ENCODE peak calls at places on chromosomes 16 and 17, in six cellular contexts. One of them, this sample, is unnamed.

GRCh38 chr17:10136258-10136981 is 62.0 kb downstream of the GAS7 start:
- DNase-seq in neural progenitor cell: no peak
- DNase-seq in fibroblast of lung: no peak
- DNase-seq in AG04450: no peak
- DNase-seq in iPS DF 6.9: no peak
- DNase-seq in H9: no peak
- DNase-seq in this sample: no peak

GRCh38 chr16:15849209-15849981 is 7.4 kb downstream of the MYH11 start:
- DNase-seq in iPS DF 6.9: no peak
- DNase-seq in AG04450: no peak
- DNase-seq in neural progenitor cell: no peak
- DNase-seq in H9: no peak
- DNase-seq in fibroblast of lung: no peak
- DNase-seq in this sample: no peak

GRCh38 chr16:69932691-69933392 is 18.3 kb upstream of the CLEC18A start:
- DNase-seq in AG04450: no peak
- DNase-seq in H9: no peak
- DNase-seq in neural progenitor cell: no peak
- DNase-seq in fibroblast of lung: no peak
- DNase-seq in iPS DF 6.9: no peak
- DNase-seq in this sample: no peak

GRCh38 chr16:73065617-73066313 is 17.8 kb upstream of the ZFHX3 start:
- DNase-seq in iPS DF 6.9: no peak
- DNase-seq in H9: peak
- DNase-seq in neural progenitor cell: peak
- DNase-seq in AG04450: no peak
- DNase-seq in fibroblast of lung: peak
- DNase-seq in this sample: no peak

GRCh38 chr17:75589919-75590303 is 2.3 kb downstream of the MYO15B start:
- DNase-seq in H9: peak
- DNase-seq in fibroblast of lung: no peak
- DNase-seq in iPS DF 6.9: no peak
- DNase-seq in AG04450: no peak
- DNase-seq in neural progenitor cell: no peak
- DNase-seq in this sample: no peak

GRCh38 chr17:4711671-4712111 is 1.3 kb downstream of the ARRB2 start:
- DNase-seq in AG04450: no peak
- DNase-seq in H9: no peak
- DNase-seq in iPS DF 6.9: no peak
- DNase-seq in fibroblast of lung: no peak
- DNase-seq in neural progenitor cell: no peak
- DNase-seq in this sample: no peak

GRCh38 chr16:78994135-78994534 is 606.4 kb downstream of the MAF start:
- DNase-seq in fibroblast of lung: no peak
- DNase-seq in iPS DF 6.9: no peak
- DNase-seq in H9: no peak
- DNase-seq in AG04450: no peak
- DNase-seq in neural progenitor cell: no peak
- DNase-seq in this sample: no peak

GRCh38 chr16:48384305-48384981 is 770 bp downstream of the SIAH1 start:
- DNase-seq in fibroblast of lung: peak
- DNase-seq in iPS DF 6.9: no peak
- DNase-seq in H9: peak
- DNase-seq in AG04450: no peak
- DNase-seq in neural progenitor cell: peak
- DNase-seq in this sample: peak

GRCh38 chr16:12944300-12944699 is 42.9 kb downstream of the SHISA9 start:
- DNase-seq in AG04450: no peak
- DNase-seq in H9: no peak
- DNase-seq in neural progenitor cell: no peak
- DNase-seq in fibroblast of lung: no peak
- DNase-seq in iPS DF 6.9: no peak
- DNase-seq in this sample: no peak

GRCh38 chr17:4969551-4970231 is 2.1 kb upstream of the SPAG7 start:
- DNase-seq in H9: no peak
- DNase-seq in fibroblast of lung: peak
- DNase-seq in AG04450: no peak
- DNase-seq in iPS DF 6.9: no peak
- DNase-seq in neural progenitor cell: no peak
- DNase-seq in this sample: no peak

GRCh38 chr17:36128411-36128978 is 24.9 kb downstream of the CCL4 start:
- DNase-seq in fibroblast of lung: no peak
- DNase-seq in AG04450: no peak
- DNase-seq in neural progenitor cell: no peak
- DNase-seq in H9: no peak
- DNase-seq in iPS DF 6.9: no peak
- DNase-seq in this sample: no peak

DNA sequence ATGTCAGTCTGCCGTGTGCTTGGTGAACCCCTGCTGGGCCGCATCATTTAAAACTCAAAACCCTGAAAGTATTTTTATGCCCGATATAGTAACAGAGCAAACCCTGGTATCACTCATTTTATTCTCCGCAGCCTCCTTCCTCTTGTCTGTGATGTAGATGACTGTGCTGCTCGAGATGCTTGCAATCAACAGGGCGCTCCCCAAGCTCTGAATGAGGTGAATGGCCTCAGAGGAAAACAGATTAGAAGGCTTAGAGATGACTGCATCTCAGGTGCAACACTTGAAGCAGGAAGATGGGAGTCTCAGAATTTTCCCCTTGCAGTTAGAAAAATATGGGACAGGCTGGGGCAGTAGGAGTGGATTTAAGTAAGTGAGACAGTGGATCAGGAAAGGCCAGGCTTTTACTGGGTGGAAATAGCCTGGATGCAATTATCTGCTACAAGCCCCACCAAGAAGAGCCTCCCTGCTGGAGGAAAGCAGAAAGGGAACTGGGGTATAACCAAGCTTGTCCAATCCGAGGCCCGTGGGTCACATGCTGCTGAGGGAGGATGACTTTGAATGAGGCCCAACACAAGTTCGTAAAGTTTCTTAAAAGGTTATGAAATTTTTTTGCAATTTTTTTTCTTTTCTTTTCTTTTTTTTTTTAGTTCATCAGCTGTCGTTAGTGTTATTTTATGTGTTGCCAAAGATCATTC is 166.9 kb downstream of the CDH13 start:
- DNase-seq in fibroblast of lung: no peak
- DNase-seq in neural progenitor cell: peak
- DNase-seq in iPS DF 6.9: no peak
- DNase-seq in AG04450: no peak
- DNase-seq in H9: no peak
- DNase-seq in this sample: no peak
- H3K27ac ChIP-seq in fibroblast of lung: no peak
- H3K27ac ChIP-seq in neural progenitor cell: no peak
- H3K27ac ChIP-seq in iPS DF 6.9: no peak
- H3K27ac ChIP-seq in AG04450: no peak
- H3K27ac ChIP-seq in H9: no peak
- H3K27ac ChIP-seq in this sample: no peak

DNA sequence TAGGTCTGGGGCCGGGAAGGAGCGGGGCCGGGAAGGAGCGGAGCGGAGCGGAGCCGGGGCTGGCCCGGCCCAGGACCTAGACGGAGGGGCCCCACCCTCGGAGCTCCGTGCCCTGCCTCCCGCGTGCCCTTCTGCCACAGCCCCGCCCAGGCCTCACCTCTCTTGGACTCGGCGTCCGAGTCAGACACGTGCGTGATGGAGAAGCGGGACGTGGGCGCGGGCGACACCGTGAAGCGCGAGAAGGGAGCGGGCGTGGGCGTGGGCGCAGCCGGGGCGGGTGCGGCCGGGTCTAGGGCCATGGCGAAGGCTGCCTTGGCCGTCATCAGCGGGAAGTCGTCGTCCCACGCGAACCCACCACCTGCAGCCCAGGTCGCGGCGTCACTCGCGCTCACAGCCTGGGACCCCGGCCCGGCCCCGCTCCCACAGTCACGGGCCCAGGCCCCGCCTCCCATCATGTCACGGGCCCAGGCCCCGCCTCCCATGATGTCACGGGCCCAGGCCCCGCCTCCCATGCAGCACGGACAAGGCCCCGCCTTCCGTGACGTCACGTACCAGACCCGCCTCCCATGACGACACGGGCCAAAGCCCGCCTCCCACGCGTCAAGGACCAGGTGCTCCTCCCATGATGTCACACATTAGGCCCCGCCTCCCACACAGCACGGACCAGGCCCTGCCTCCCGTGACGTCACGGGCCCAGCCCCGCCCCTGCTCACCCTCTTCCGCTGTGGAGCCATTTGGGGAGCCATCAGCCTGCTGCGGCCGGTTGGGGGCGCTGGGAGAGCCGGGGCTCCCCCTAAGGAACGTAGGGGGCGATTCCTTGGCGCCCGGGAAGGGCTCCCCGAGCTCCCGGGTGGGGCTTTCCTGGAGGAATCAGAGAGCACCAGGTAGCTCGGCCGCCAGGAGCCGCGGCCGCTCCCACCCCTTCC is 45.8 kb upstream of the PVALEF start:
- DNase-seq in neural progenitor cell: peak
- DNase-seq in fibroblast of lung: peak
- DNase-seq in H9: peak
- DNase-seq in iPS DF 6.9: peak
- DNase-seq in AG04450: peak
- DNase-seq in this sample: peak
- H3K27ac ChIP-seq in neural progenitor cell: no peak
- H3K27ac ChIP-seq in fibroblast of lung: peak
- H3K27ac ChIP-seq in H9: no peak
- H3K27ac ChIP-seq in iPS DF 6.9: no peak
- H3K27ac ChIP-seq in AG04450: no peak
- H3K27ac ChIP-seq in this sample: peak

GRCh38 chr17:1953866-1954265 is 71.3 kb downstream of the RTN4RL1 start:
- DNase-seq in iPS DF 6.9: no peak
- DNase-seq in H9: no peak
- DNase-seq in neural progenitor cell: no peak
- DNase-seq in AG04450: no peak
- DNase-seq in fibroblast of lung: no peak
- DNase-seq in this sample: no peak

GRCh38 chr17:1947743-1948516 is 77.2 kb downstream of the RTN4RL1 start:
- DNase-seq in iPS DF 6.9: no peak
- DNase-seq in fibroblast of lung: no peak
- DNase-seq in H9: no peak
- DNase-seq in neural progenitor cell: no peak
- DNase-seq in AG04450: no peak
- DNase-seq in this sample: no peak

GRCh38 chr17:1949754-1950153 is 75.4 kb downstream of the RTN4RL1 start:
- DNase-seq in AG04450: no peak
- DNase-seq in iPS DF 6.9: no peak
- DNase-seq in neural progenitor cell: no peak
- DNase-seq in fibroblast of lung: no peak
- DNase-seq in H9: no peak
- DNase-seq in this sample: no peak

GRCh38 chr17:1948517-1948825 is 76.7 kb downstream of the RTN4RL1 start:
- DNase-seq in iPS DF 6.9: no peak
- DNase-seq in H9: no peak
- DNase-seq in neural progenitor cell: no peak
- DNase-seq in fibroblast of lung: no peak
- DNase-seq in AG04450: no peak
- DNase-seq in this sample: no peak

GRCh38 chr17:1951920-1952319 is 73.2 kb downstream of the RTN4RL1 start:
- DNase-seq in AG04450: no peak
- DNase-seq in H9: peak
- DNase-seq in neural progenitor cell: no peak
- DNase-seq in fibroblast of lung: no peak
- DNase-seq in iPS DF 6.9: no peak
- DNase-seq in this sample: no peak
- H3K27ac ChIP-seq in AG04450: no peak
- H3K27ac ChIP-seq in H9: no peak
- H3K27ac ChIP-seq in neural progenitor cell: no peak
- H3K27ac ChIP-seq in fibroblast of lung: no peak
- H3K27ac ChIP-seq in iPS DF 6.9: no peak
- H3K27ac ChIP-seq in this sample: no peak

DNA sequence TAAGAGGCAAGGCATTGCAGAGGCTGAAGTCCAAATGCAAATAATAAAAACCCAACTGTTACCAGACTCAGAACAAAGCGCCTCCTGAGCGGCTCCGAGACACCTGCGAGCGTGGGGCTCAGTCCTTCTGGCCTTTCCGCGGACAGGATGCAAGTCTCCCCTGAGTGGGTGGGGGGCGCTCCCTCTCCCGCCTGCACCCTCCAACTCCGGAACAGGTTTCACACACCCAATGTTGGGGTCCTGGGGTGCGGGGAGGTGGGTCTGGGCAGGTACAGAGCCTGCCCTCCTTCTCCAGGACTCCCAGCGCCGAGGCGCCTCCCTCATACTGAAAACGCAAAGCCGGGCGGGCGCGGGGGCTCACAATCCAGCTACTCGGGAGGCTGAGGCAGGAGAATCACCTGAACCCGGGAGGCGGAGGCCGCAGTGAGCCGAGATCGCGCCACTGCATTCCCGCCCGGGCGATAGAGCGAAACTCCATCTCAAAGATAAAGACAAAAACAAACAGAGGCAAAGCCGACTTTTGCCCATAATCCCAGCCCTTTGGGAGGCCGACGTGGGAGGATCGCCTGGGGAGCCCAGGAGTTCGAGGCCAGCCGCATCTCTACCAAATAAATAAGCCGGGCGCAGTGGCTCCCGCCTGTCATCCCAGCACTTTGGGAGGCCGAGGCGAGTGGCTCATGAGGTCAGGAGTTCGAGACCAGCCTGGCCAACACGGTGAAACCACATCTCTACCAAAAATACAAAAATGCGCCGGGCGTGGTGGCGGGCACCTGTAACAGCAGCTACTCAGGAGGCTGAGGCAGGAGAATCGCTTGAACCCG is 893 bp downstream of the GINS2 start:
- DNase-seq in H9: no peak
- DNase-seq in fibroblast of lung: no peak
- DNase-seq in AG04450: no peak
- DNase-seq in iPS DF 6.9: no peak
- DNase-seq in neural progenitor cell: no peak
- DNase-seq in this sample: no peak
- H3K27ac ChIP-seq in H9: no peak
- H3K27ac ChIP-seq in fibroblast of lung: no peak
- H3K27ac ChIP-seq in AG04450: no peak
- H3K27ac ChIP-seq in iPS DF 6.9: no peak
- H3K27ac ChIP-seq in neural progenitor cell: no peak
- H3K27ac ChIP-seq in this sample: no peak

GRCh38 chr16:4409081-4409932 is 7.1 kb downstream of the CORO7 start:
- DNase-seq in fibroblast of lung: no peak
- DNase-seq in iPS DF 6.9: no peak
- DNase-seq in neural progenitor cell: no peak
- DNase-seq in H9: peak
- DNase-seq in AG04450: no peak
- DNase-seq in this sample: no peak
- H3K27ac ChIP-seq in fibroblast of lung: no peak
- H3K27ac ChIP-seq in iPS DF 6.9: no peak
- H3K27ac ChIP-seq in neural progenitor cell: no peak
- H3K27ac ChIP-seq in H9: no peak
- H3K27ac ChIP-seq in AG04450: no peak
- H3K27ac ChIP-seq in this sample: no peak

DNA sequence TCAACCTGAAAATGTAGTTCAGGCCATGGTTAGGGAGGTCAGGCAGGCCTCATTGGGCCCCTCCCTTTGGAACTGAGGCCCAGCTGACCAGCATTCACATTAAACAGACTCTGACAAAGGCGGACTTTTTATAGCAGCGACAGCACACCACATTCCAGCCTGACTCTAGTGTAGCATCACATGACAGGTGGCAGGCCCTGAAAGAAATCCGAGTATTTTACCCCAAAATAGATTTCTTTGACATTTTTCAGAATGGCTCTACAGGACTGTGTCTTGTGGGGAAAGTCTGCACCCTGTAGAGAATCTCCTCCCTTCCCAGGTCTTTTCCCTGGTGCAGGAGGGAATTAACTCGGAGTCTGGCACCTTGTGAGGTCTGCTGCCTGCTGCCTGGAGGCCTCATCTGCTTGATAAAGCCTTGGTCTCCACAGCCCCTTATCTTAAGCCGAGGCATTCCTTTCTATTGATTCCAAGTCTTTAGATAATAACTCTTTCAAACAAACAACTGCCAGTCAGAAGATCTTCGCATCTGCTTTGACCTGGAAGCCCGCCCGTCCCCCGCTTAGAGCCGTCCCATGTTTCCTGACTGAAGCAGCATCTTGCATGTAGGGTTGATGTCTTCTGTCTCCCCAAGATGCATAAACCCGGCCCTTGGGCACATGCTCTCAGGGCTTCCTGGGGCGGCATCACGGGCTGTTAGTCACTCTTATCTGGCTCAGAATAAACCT is 44.0 kb upstream of the CAPN15 start:
- DNase-seq in neural progenitor cell: peak
- DNase-seq in fibroblast of lung: peak
- DNase-seq in iPS DF 6.9: no peak
- DNase-seq in H9: no peak
- DNase-seq in AG04450: no peak
- DNase-seq in this sample: peak
- H3K27ac ChIP-seq in neural progenitor cell: peak
- H3K27ac ChIP-seq in fibroblast of lung: no peak
- H3K27ac ChIP-seq in iPS DF 6.9: no peak
- H3K27ac ChIP-seq in H9: no peak
- H3K27ac ChIP-seq in AG04450: no peak
- H3K27ac ChIP-seq in this sample: no peak

This sample was measured in brain microvascular endothelial cell.